ENCODE peak calls at places on chromosomes 4 and X, in seven cellular contexts. C is ecto neural progenitor cell; S is fibroblast of the aortic adventitia; Z is fibroblast of pulmonary artery; X is EH; D is CD4-positive, alpha-beta memory T cell; L is GM18507. B is an unnamed sample.

GRCh38 chrX:17521871-17522693 is 147.1 kb downstream of the NHS start:
- DNase-seq in C (peak), S (peak), Z (peak), X (peak), D (no peak), L (no peak), B (peak)

GRCh38 chr4:114754616-114755015 is 156.0 kb downstream of the UGT8 start:
- DNase-seq in C (no peak), S (no peak), Z (no peak), X (no peak), D (no peak), L (no peak), B (no peak)

GRCh38 chr4:10554694-10555093 is 97.5 kb upstream of the ZNF518B start:
- DNase-seq in C (peak), S (peak), Z (peak), X (peak), D (peak), L (no peak), B (peak)

GRCh38 chrX:74063426-74064155 is 240.4 kb upstream of the ZCCHC13 start:
- DNase-seq in C (no peak), S (no peak), Z (no peak), X (no peak), D (no peak), L (no peak), B (no peak)

GRCh38 chrX:83508526-83509245 is 596 bp downstream of the POU3F4 start:
- DNase-seq in C (peak), S (no peak), Z (no peak), X (no peak), D (no peak), L (no peak), B (no peak)

GRCh38 chr4:70269674-70270073 is 27.3 kb downstream of the CSN3 start:
- DNase-seq in C (no peak), S (no peak), Z (peak), X (no peak), D (no peak), L (no peak), B (no peak)

GRCh38 chr4:177128306-177128705 is 181.4 kb upstream of the NEIL3 start:
- DNase-seq in C (no peak), S (peak), Z (peak), X (peak), D (no peak), L (no peak), B (peak)

GRCh38 chrX:111124418-111124817 is 28.4 kb downstream of the PAK3 start:
- DNase-seq in C (no peak), S (no peak), Z (no peak), X (no peak), D (no peak), L (no peak), B (no peak)

GRCh38 chr4:86542319-86543027 is 51.6 kb upstream of the PTPN13 start:
- DNase-seq in C (no peak), S (no peak), Z (no peak), X (no peak), D (no peak), L (no peak), B (no peak)

GRCh38 chr4:10333942-10334341 is 123.3 kb downstream of the ZNF518B start:
- DNase-seq in C (no peak), S (no peak), Z (no peak), X (peak), D (no peak), L (no peak), B (no peak)

GRCh38 chr4:114019972-114020358 is 40.5 kb upstream of the ARSJ start:
- DNase-seq in C (no peak), S (no peak), Z (no peak), X (no peak), D (no peak), L (no peak), B (no peak)

GRCh38 chr4:122326908-122327307 is 51.9 kb upstream of the ADAD1 start:
- DNase-seq in C (no peak), S (no peak), Z (no peak), X (no peak), D (no peak), L (no peak), B (no peak)

GRCh38 chr4:188603646-188604045 is 464.4 kb downstream of the TRIML1 start:
- DNase-seq in C (no peak), S (no peak), Z (no peak), X (no peak), D (no peak), L (no peak), B (no peak)

GRCh38 chr4:159298502-159298901 is 195.6 kb downstream of the RAPGEF2 start:
- DNase-seq in C (no peak), S (peak), Z (no peak), X (peak), D (no peak), L (peak), B (peak)

GRCh38 chr4:140556372-140557085 is 12.2 kb downstream of the UCP1 start:
- DNase-seq in C (no peak), S (no peak), Z (no peak), X (no peak), D (peak), L (no peak), B (no peak)

GRCh38 chrX:21678059-21678458 is 19.9 kb upstream of the KLHL34 start:
- DNase-seq in C (no peak), S (no peak), Z (no peak), X (no peak), D (no peak), L (no peak), B (no peak)

GRCh38 chr4:189773909-189774308 is 166.8 kb upstream of the FRG1 start:
- DNase-seq in C (no peak), S (no peak), Z (no peak), X (no peak), D (no peak), L (no peak), B (peak)

GRCh38 chr4:143728171-143728570 is 27.7 kb upstream of the FREM3 start:
- DNase-seq in C (no peak), S (peak), Z (peak), X (peak), D (no peak), L (no peak), B (peak)

GRCh38 chrX:103585421-103586313 is at the start of gene TCEAL4:
- DNase-seq in C (peak), S (peak), Z (peak), X (peak), D (peak), L (peak), B (no peak)

GRCh38 chrX:115958687-115959359 is 211.7 kb upstream of the AGTR2 start:
- DNase-seq in C (no peak), S (no peak), Z (no peak), X (no peak), D (no peak), L (no peak), B (no peak)

GRCh38 chr4:144738649-144739048 is 92.7 kb downstream of the HHIP start:
- DNase-seq in C (no peak), S (no peak), Z (no peak), X (no peak), D (no peak), L (no peak), B (no peak)

GRCh38 chr4:15855804-15856475 is 77.8 kb downstream of the CD38 start:
- DNase-seq in C (no peak), S (no peak), Z (no peak), X (peak), D (no peak), L (no peak), B (no peak)

B was measured in astrocyte.